ENCODE peak calls at places on chromosomes 1 and 21, in four cellular contexts. C, V, E and K are unnamed samples.
A peak's percentile ranks its signal among the peaks of the same experiment; 100 is the strongest.

GRCh38 chr1:119947468-119947867 is 51.2 kb upstream of the ADAM30 start:
- DNase-seq in C (peak; percentile 93), V (no peak), E (no peak), K (no peak)

GRCh38 chr1:37995773-37996379 is 6.1 kb upstream of the SF3A3 start:
- DNase-seq in C (peak; percentile 98), V (no peak), E (no peak), K (peak; percentile 93)

GRCh38 chr1:79594121-79594698 is 587.7 kb upstream of the ADGRL4 start:
- DNase-seq in C (no peak), V (no peak), E (no peak), K (no peak)

GRCh38 chr1:238499036-238499435 is 608.3 kb upstream of the ZP4 start:
- DNase-seq in C (no peak), V (no peak), E (no peak), K (no peak)

GRCh38 chr1:208449951-208450350 is 205.8 kb upstream of the PLXNA2 start:
- DNase-seq in C (no peak), V (peak; percentile 95), E (no peak), K (no peak)

GRCh38 chr1:111030590-111030989 is 66.9 kb upstream of the LRIF1 start:
- DNase-seq in C (peak; percentile 52), V (peak; percentile 27), E (peak; percentile 12), K (peak; percentile 27)

GRCh38 chr1:178502856-178503255 is 6.1 kb upstream of the CLEC20A start:
- DNase-seq in C (no peak), V (no peak), E (no peak), K (no peak)

GRCh38 chr1:181390350-181391080 is 92.8 kb upstream of the CACNA1E start:
- DNase-seq in C (no peak), V (peak; percentile 85), E (no peak), K (no peak)

GRCh38 chr1:182620924-182621585 is 16.9 kb upstream of the RGS16 start:
- DNase-seq in C (no peak), V (no peak), E (no peak), K (no peak)

GRCh38 chr1:59552001-59552400 is 255.1 kb downstream of the FGGY start:
- DNase-seq in C (no peak), V (no peak), E (no peak), K (no peak)

GRCh38 chr21:42562816-42563215 is 49.2 kb downstream of the SLC37A1 start:
- DNase-seq in C (no peak), V (no peak), E (no peak), K (no peak)